ENCODE peak calls at places on chromosome 14, in ten cellular contexts. X is mesenchymal stem cell, V is IMR-90, Q is mesendoderm, C is endodermal cell, N is H1, Z is mammary epithelial cell, W is SK-N-MC, U is astrocyte, P is keratinocyte. R is an unnamed sample.

GRCh38 chr14:54814076-54814475 is 88.5 kb downstream of the GCH1 start:
- DNase-seq in X (no peak), V (no peak), Q (peak), C (peak), N (peak), Z (no peak), W (no peak), U (no peak), P (no peak), R (no peak)

GRCh38 chr14:77657244-77657643 is 40.8 kb upstream of the SPTLC2 start:
- DNase-seq in X (no peak), V (no peak), Q (no peak), C (no peak), N (no peak), Z (no peak), W (no peak), U (no peak), P (no peak), R (no peak)

GRCh38 chr14:48023881-48024280 is 348.5 kb upstream of the MDGA2 start:
- DNase-seq in X (no peak), V (no peak), Q (peak), C (no peak), N (no peak), Z (no peak), W (no peak), U (no peak), P (no peak), R (no peak)

GRCh38 chr14:91061309-91061887 is 957 bp upstream of the RPS6KA5 start:
- DNase-seq in X (no peak), V (no peak), Q (peak), C (no peak), N (no peak), Z (no peak), W (no peak), U (no peak), P (no peak), R (no peak)

GRCh38 chr14:41130274-41130673 is 476.4 kb upstream of the LRFN5 start:
- DNase-seq in X (no peak), V (no peak), Q (peak), C (peak), N (no peak), Z (no peak), W (no peak), U (no peak), P (no peak), R (no peak)

GRCh38 chr14:72237722-72238666 is 305.8 kb downstream of the RGS6 start:
- DNase-seq in X (no peak), V (no peak), Q (no peak), C (no peak), N (no peak), Z (no peak), W (no peak), U (no peak), P (no peak), R (no peak)

GRCh38 chr14:29310757-29311156 is 544.2 kb downstream of the FOXG1 start:
- DNase-seq in X (peak), V (peak), Q (no peak), C (no peak), N (no peak), Z (no peak), W (no peak), U (peak), P (no peak), R (peak)

GRCh38 chr14:68523994-68524725 is 268.7 kb downstream of the ZFP36L1 start:
- DNase-seq in X (no peak), V (no peak), Q (no peak), C (peak), N (peak), Z (no peak), W (no peak), U (no peak), P (no peak), R (peak)

GRCh38 chr14:68719634-68720384 is 73.1 kb downstream of the ZFP36L1 start:
- DNase-seq in X (no peak), V (no peak), Q (no peak), C (no peak), N (no peak), Z (no peak), W (no peak), U (no peak), P (no peak), R (no peak)

GRCh38 chr14:62118461-62118860 is 356.2 kb downstream of the SNAPC1 start:
- DNase-seq in X (no peak), V (no peak), Q (no peak), C (no peak), N (no peak), Z (no peak), W (no peak), U (no peak), P (no peak), R (no peak)

GRCh38 chr14:45094275-45094674 is 10.4 kb downstream of the PRPF39 start:
- DNase-seq in X (no peak), V (no peak), Q (no peak), C (no peak), N (no peak), Z (no peak), W (no peak), U (no peak), P (no peak), R (no peak)

GRCh38 chr14:25350802-25351201 is 300.9 kb upstream of the STXBP6 start:
- DNase-seq in X (no peak), V (no peak), Q (no peak), C (no peak), N (no peak), Z (no peak), W (no peak), U (no peak), P (no peak), R (no peak)
- H3K9ac ChIP-seq in X (peak), V (no peak), Q (no peak), C (no peak), N (no peak), Z (no peak), W (no peak), U (no peak), P (no peak), R (no peak)

GRCh38 chr14:73724696-73725095 is 10.5 kb upstream of the PNMA1 start:
- DNase-seq in X (no peak), V (no peak), Q (no peak), C (no peak), N (no peak), Z (no peak), W (no peak), U (no peak), P (no peak), R (no peak)

GRCh38 chr14:73726025-73726961 is 12.1 kb upstream of the PNMA1 start:
- DNase-seq in X (no peak), V (no peak), Q (no peak), C (no peak), N (no peak), Z (no peak), W (no peak), U (no peak), P (no peak), R (no peak)

GRCh38 chr14:73727181-73727580 is 13.0 kb upstream of the PNMA1 start:
- DNase-seq in X (no peak), V (no peak), Q (no peak), C (no peak), N (no peak), Z (no peak), W (no peak), U (no peak), P (no peak), R (no peak)

GRCh38 chr14:73723799-73724621 is 9.8 kb upstream of the PNMA1 start:
- DNase-seq in X (peak), V (peak), Q (no peak), C (peak), N (no peak), Z (peak), W (peak), U (peak), P (no peak), R (peak)

GRCh38 chr14:73725116-73726024 is 11.2 kb upstream of the PNMA1 start:
- DNase-seq in X (peak), V (peak), Q (peak), C (peak), N (no peak), Z (no peak), W (no peak), U (peak), P (no peak), R (no peak)
- H3K9ac ChIP-seq in X (peak), V (peak), Q (no peak), C (no peak), N (no peak), Z (peak), W (no peak), U (peak), P (no peak), R (peak)

DNA sequence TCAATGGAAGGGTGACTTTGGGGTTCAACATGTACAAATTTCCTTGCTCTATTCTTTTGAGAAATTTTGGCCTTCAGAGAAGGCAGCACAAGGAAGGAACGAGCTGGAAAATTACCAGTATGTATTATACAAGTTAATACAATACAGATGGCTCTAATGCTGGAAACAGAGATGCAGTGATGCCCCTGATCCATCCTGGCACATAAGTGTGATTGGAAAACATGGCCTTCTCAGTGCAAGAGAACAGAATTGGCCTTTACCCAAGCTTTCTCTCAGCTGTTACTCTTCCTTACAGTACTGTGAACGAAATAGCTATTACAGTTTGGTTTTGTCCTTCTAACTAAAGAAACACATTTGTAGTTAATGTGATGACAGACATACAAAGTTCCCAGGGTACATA is 102.5 kb upstream of the GPHB5 start:
- DNase-seq in X (no peak), V (no peak), Q (no peak), C (no peak), N (no peak), Z (no peak), W (no peak), U (no peak), P (no peak), R (no peak)
- H3K9ac ChIP-seq in X (no peak), V (no peak), Q (no peak), C (no peak), N (no peak), Z (no peak), W (no peak), U (no peak), P (no peak), R (no peak)

GRCh38 chr14:102849522-102850379 is 72.5 kb downstream of the TRAF3 start:
- DNase-seq in X (peak), V (peak), Q (no peak), C (no peak), N (no peak), Z (peak), W (no peak), U (peak), P (no peak), R (no peak)
- H3K9ac ChIP-seq in X (peak), V (peak), Q (no peak), C (no peak), N (no peak), Z (no peak), W (no peak), U (no peak), P (no peak), R (peak)

DNA sequence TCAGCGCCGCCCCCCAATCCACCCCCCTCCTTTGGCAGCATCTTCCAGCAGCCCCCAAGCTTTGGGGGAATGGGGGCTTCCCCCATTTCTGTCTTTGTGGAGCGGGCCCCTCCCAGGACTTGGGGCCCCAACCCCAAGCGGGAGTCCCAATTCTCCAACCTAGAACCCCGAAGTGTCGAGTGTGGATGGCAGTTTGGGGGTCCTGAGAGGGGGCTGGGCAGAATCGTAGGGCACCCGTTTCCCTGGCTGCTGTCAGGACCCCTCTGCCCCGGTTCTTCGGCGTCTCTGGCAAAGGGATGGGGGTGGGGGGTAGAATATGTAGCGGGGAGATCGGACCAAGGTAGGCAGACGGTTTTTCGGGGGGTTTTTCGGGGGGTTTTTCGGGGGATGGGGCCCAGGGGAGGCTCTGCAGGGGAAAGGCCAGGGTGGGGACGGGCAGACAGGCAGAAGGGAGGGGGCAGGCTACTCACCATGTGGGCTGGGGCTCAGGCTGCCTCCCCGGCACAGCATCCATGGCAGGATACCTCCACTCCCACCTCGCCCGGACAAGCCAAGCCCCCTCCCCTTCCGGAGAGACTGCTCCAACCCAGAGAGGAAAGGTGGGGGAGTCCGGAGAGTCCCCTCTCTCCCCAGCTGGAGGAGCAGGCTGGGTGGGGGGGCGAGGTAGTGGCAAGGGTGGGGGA is 739 bp downstream of the JPH4 start:
- DNase-seq in X (no peak), V (no peak), Q (no peak), C (peak), N (peak), Z (no peak), W (no peak), U (no peak), P (no peak), R (no peak)
- H3K9ac ChIP-seq in X (no peak), V (no peak), Q (no peak), C (no peak), N (no peak), Z (no peak), W (no peak), U (no peak), P (no peak), R (no peak)